ENCODE peak calls at places on chromosomes 6 and 20, in five cellular contexts. One of them, this sample, is unnamed.

GRCh38 chr6:134539865-134540323 is 222.0 kb upstream of the SGK1 start:
- DNase-seq in GM10248: no peak
- DNase-seq in pancreas: no peak
- DNase-seq in neural crest cell: no peak
- DNase-seq in mucosa of descending colon: no peak
- DNase-seq in this sample: no peak

GRCh38 chr6:129643968-129644367 is 66.0 kb downstream of the ARHGAP18 start:
- DNase-seq in mucosa of descending colon: no peak
- DNase-seq in pancreas: no peak
- DNase-seq in GM10248: no peak
- DNase-seq in neural crest cell: no peak
- DNase-seq in this sample: no peak

GRCh38 chr6:153401751-153402150 is 270.7 kb upstream of the RGS17 start:
- DNase-seq in GM10248: no peak
- DNase-seq in mucosa of descending colon: no peak
- DNase-seq in pancreas: no peak
- DNase-seq in neural crest cell: no peak
- DNase-seq in this sample: no peak

GRCh38 chr6:156650896-156651295 is 126.3 kb upstream of the ARID1B start:
- DNase-seq in neural crest cell: no peak
- DNase-seq in GM10248: peak
- DNase-seq in pancreas: no peak
- DNase-seq in mucosa of descending colon: no peak
- DNase-seq in this sample: no peak

GRCh38 chr20:7744411-7744810 is 195.8 kb downstream of the HAO1 start:
- DNase-seq in GM10248: no peak
- DNase-seq in pancreas: no peak
- DNase-seq in neural crest cell: no peak
- DNase-seq in mucosa of descending colon: no peak
- DNase-seq in this sample: no peak

GRCh38 chr6:72363844-72364740 is 257.8 kb upstream of the KCNQ5 start:
- DNase-seq in mucosa of descending colon: no peak
- DNase-seq in neural crest cell: no peak
- DNase-seq in GM10248: no peak
- DNase-seq in pancreas: no peak
- DNase-seq in this sample: no peak

GRCh38 chr6:22036267-22036666 is 260.6 kb downstream of the PRL start:
- DNase-seq in neural crest cell: no peak
- DNase-seq in GM10248: no peak
- DNase-seq in mucosa of descending colon: no peak
- DNase-seq in pancreas: no peak
- DNase-seq in this sample: no peak

GRCh38 chr6:159184559-159184958 is 15.4 kb downstream of the FNDC1 start:
- DNase-seq in GM10248: no peak
- DNase-seq in neural crest cell: no peak
- DNase-seq in mucosa of descending colon: no peak
- DNase-seq in pancreas: no peak
- DNase-seq in this sample: no peak

GRCh38 chr6:3770023-3770422 is 18.5 kb upstream of the PXDC1 start:
- DNase-seq in pancreas: no peak
- DNase-seq in neural crest cell: no peak
- DNase-seq in GM10248: no peak
- DNase-seq in mucosa of descending colon: no peak
- DNase-seq in this sample: no peak

GRCh38 chr6:26033132-26033941 is 53.9 kb upstream of the HFE start:
- DNase-seq in GM10248: peak
- DNase-seq in mucosa of descending colon: peak
- DNase-seq in neural crest cell: peak
- DNase-seq in pancreas: peak
- DNase-seq in this sample: peak

GRCh38 chr20:6287471-6287870 is 164.6 kb upstream of the FERMT1 start:
- DNase-seq in neural crest cell: no peak
- DNase-seq in GM10248: no peak
- DNase-seq in mucosa of descending colon: no peak
- DNase-seq in pancreas: no peak
- DNase-seq in this sample: no peak

GRCh38 chr6:38336922-38337321 is 302.8 kb downstream of the BTBD9 start:
- DNase-seq in mucosa of descending colon: no peak
- DNase-seq in pancreas: no peak
- DNase-seq in neural crest cell: no peak
- DNase-seq in GM10248: no peak
- DNase-seq in this sample: no peak

GRCh38 chr6:98839788-98840361 is 5.5 kb downstream of the POU3F2 start:
- DNase-seq in mucosa of descending colon: no peak
- DNase-seq in GM10248: no peak
- DNase-seq in neural crest cell: no peak
- DNase-seq in pancreas: no peak
- DNase-seq in this sample: no peak
- TF ChIP-seq CTCF in mucosa of descending colon: no peak
- TF ChIP-seq CTCF in GM10248: peak
- TF ChIP-seq CTCF in neural crest cell: peak
- TF ChIP-seq CTCF in pancreas: no peak
- TF ChIP-seq CTCF in this sample: peak

GRCh38 chr20:49583669-49584417 is 15.9 kb upstream of the PTGIS start:
- DNase-seq in mucosa of descending colon: peak
- DNase-seq in GM10248: no peak
- DNase-seq in pancreas: peak
- DNase-seq in neural crest cell: no peak
- DNase-seq in this sample: no peak
- TF ChIP-seq CTCF in mucosa of descending colon: no peak
- TF ChIP-seq CTCF in GM10248: no peak
- TF ChIP-seq CTCF in pancreas: no peak
- TF ChIP-seq CTCF in neural crest cell: no peak
- TF ChIP-seq CTCF in this sample: no peak

GRCh38 chr6:126175251-126175650 is 164.7 kb upstream of the CENPW start:
- DNase-seq in neural crest cell: no peak
- DNase-seq in mucosa of descending colon: no peak
- DNase-seq in GM10248: no peak
- DNase-seq in pancreas: no peak
- DNase-seq in this sample: no peak

GRCh38 chr6:126180585-126180984 is 159.3 kb upstream of the CENPW start:
- DNase-seq in neural crest cell: no peak
- DNase-seq in GM10248: no peak
- DNase-seq in mucosa of descending colon: no peak
- DNase-seq in pancreas: no peak
- DNase-seq in this sample: no peak

GRCh38 chr6:126172151-126172550 is 167.8 kb upstream of the CENPW start:
- DNase-seq in pancreas: no peak
- DNase-seq in GM10248: no peak
- DNase-seq in neural crest cell: no peak
- DNase-seq in mucosa of descending colon: no peak
- DNase-seq in this sample: no peak

GRCh38 chr6:126174697-126175096 is 165.2 kb upstream of the CENPW start:
- DNase-seq in pancreas: no peak
- DNase-seq in GM10248: no peak
- DNase-seq in mucosa of descending colon: no peak
- DNase-seq in neural crest cell: no peak
- DNase-seq in this sample: no peak

GRCh38 chr6:126176266-126176665 is 163.6 kb upstream of the CENPW start:
- DNase-seq in neural crest cell: no peak
- DNase-seq in GM10248: no peak
- DNase-seq in mucosa of descending colon: no peak
- DNase-seq in pancreas: no peak
- DNase-seq in this sample: no peak
- TF ChIP-seq CTCF in neural crest cell: peak
- TF ChIP-seq CTCF in GM10248: peak
- TF ChIP-seq CTCF in mucosa of descending colon: no peak
- TF ChIP-seq CTCF in pancreas: no peak
- TF ChIP-seq CTCF in this sample: peak

GRCh38 chr6:83108378-83108777 is 40.9 kb downstream of the DOP1A start:
- DNase-seq in neural crest cell: no peak
- DNase-seq in mucosa of descending colon: no peak
- DNase-seq in GM10248: no peak
- DNase-seq in pancreas: no peak
- DNase-seq in this sample: no peak

GRCh38 chr6:83113258-83113657 is 45.8 kb downstream of the DOP1A start:
- DNase-seq in mucosa of descending colon: no peak
- DNase-seq in neural crest cell: no peak
- DNase-seq in pancreas: no peak
- DNase-seq in GM10248: no peak
- DNase-seq in this sample: no peak

GRCh38 chr6:83119742-83120300 is 52.4 kb downstream of the DOP1A start:
- DNase-seq in pancreas: no peak
- DNase-seq in neural crest cell: no peak
- DNase-seq in mucosa of descending colon: no peak
- DNase-seq in GM10248: no peak
- DNase-seq in this sample: no peak

GRCh38 chr6:83117802-83118201 is 50.3 kb downstream of the DOP1A start:
- DNase-seq in pancreas: no peak
- DNase-seq in GM10248: no peak
- DNase-seq in neural crest cell: no peak
- DNase-seq in mucosa of descending colon: no peak
- DNase-seq in this sample: no peak

DNA sequence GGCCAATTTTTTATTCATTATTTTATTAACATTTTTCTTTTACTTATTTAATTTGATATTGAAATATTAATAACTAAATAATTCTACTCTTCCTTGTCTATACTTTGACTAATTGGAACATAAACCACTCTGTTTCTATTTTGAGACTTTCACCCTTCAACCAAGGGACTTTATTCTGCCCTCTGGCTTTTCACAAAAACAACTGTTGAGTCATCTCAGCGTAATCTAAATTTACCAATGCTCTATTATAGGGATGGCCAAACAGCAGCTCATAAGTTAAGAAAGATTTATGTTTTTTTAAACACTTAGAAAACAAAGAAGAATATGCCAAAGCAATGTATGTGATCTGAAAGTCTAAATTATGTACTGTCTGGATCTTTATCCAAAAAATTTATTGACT is 46.7 kb downstream of the DOP1A start:
- DNase-seq in mucosa of descending colon: no peak
- DNase-seq in GM10248: no peak
- DNase-seq in pancreas: no peak
- DNase-seq in neural crest cell: no peak
- DNase-seq in this sample: no peak
- TF ChIP-seq CTCF in mucosa of descending colon: no peak
- TF ChIP-seq CTCF in GM10248: no peak
- TF ChIP-seq CTCF in pancreas: no peak
- TF ChIP-seq CTCF in neural crest cell: no peak
- TF ChIP-seq CTCF in this sample: no peak

DNA sequence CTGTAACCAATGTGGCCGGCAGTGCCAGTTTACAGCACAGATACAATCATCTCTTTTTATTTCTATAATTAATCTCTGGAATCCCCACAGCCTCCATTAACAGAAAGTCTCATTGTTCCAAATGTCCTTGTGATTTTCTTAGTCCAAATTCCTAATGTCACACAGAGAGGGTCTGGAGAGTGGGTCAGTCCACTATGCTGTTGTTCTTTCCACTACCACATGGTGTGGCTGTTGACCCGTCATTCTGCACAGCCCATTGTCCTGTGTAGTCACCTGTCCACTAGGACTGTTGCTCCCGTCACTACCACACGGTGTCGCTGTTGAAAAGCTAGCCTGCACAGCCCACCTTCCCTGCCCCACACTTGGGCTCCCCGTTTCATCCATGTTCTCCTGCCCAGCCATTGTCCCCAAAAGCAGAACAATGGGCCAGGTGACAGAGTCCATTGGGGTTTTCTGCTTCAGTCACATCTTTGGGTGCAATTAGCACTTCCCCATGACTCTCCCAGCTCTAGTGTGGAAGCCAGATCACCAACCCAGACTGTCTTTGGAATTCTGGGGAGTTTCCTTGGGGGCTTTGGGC is 8.6 kb upstream of the LBP start:
- DNase-seq in neural crest cell: peak
- DNase-seq in pancreas: no peak
- DNase-seq in GM10248: no peak
- DNase-seq in mucosa of descending colon: no peak
- DNase-seq in this sample: no peak
- TF ChIP-seq CTCF in neural crest cell: peak
- TF ChIP-seq CTCF in pancreas: no peak
- TF ChIP-seq CTCF in GM10248: no peak
- TF ChIP-seq CTCF in mucosa of descending colon: no peak
- TF ChIP-seq CTCF in this sample: peak

DNA sequence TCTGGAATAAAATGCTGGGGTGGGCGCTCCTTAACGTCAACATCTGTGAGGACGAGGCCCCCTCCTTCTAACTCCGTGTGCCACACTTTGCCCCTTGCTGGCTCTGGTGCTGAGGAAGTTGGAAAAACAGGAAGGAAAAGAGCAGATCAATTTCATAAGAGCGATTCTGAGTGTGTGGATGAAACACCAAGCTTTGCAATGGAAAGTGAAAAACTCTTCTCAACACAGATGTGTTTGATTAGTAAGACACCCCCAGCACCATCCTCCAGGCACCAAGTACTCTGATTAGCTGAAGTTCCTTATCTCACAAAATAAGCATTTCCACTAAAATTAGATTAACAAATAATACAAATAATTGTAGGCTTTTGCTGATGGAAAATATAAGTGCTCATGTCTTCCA is 447.1 kb downstream of the MAFB start:
- DNase-seq in pancreas: no peak
- DNase-seq in GM10248: no peak
- DNase-seq in mucosa of descending colon: no peak
- DNase-seq in neural crest cell: no peak
- DNase-seq in this sample: no peak
- TF ChIP-seq CTCF in pancreas: no peak
- TF ChIP-seq CTCF in GM10248: no peak
- TF ChIP-seq CTCF in mucosa of descending colon: no peak
- TF ChIP-seq CTCF in neural crest cell: no peak
- TF ChIP-seq CTCF in this sample: no peak

DNA sequence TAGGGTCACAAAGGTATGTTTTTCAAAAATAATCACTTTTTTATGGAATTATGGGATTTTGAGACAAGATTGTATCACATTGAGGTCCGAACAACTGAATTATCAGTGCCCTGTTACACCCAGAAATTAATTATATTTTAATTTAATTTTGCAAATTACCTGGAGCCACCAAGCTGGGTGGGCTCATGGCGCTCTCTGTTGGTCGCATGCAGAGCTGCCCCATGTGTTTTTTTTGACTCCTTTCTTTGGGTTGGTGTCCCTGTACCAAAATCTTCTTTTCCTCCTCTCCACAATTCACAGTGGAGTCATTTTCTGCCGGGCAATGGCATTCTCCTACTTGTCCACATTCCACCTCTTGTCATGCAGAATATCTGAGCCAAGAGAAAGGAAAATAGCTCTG is 38.9 kb upstream of the FRMD1 start:
- DNase-seq in neural crest cell: no peak
- DNase-seq in GM10248: no peak
- DNase-seq in pancreas: no peak
- DNase-seq in mucosa of descending colon: no peak
- DNase-seq in this sample: no peak
- TF ChIP-seq CTCF in neural crest cell: peak
- TF ChIP-seq CTCF in GM10248: no peak
- TF ChIP-seq CTCF in pancreas: no peak
- TF ChIP-seq CTCF in mucosa of descending colon: no peak
- TF ChIP-seq CTCF in this sample: peak

DNA sequence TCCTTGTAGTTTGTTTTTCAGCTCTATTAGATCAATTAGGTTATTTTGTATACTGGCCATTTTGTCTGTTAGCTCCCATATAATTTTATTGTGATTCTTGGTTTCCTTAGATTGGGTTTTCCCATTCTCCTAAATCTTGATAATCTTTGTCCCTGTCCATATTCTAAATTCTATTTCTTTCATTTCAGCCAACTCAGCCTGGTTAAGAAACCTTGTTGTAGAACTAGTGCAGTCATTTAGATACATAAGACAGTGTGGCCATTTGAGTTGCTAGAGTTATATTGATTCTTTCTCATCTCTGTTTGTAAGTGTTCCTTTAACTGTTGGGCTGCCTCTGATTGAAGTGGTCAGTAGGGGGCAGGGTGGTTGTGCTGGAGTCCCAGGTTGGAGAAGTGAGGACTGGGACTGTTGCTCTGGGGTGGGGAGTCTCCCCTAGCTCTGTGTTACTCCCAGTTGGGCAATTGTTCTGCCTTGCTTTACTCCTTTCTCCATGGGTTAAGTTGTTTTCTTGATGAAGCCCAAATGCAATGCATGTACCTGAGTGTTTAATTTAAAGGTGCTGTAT is 98.8 kb upstream of the NRN1 start:
- DNase-seq in mucosa of descending colon: no peak
- DNase-seq in pancreas: no peak
- DNase-seq in GM10248: no peak
- DNase-seq in neural crest cell: no peak
- DNase-seq in this sample: no peak
- TF ChIP-seq CTCF in mucosa of descending colon: no peak
- TF ChIP-seq CTCF in pancreas: no peak
- TF ChIP-seq CTCF in GM10248: no peak
- TF ChIP-seq CTCF in neural crest cell: no peak
- TF ChIP-seq CTCF in this sample: no peak

This sample was measured in D721Med.